ENCODE peak calls at places on chromosome 12, in ten cellular contexts. O is CD4-positive, alpha-beta T cell; D is activated CD4-positive, alpha-beta T cell treated with anti-CD3 and anti-CD28 coated beads, Interleukin-2, amount 50 U/mL, for 4 hours; R is astrocyte of the cerebellum; X is HEK293T; N is activated T-cell treated with anti-CD3 and anti-CD28 coated beads, Interleukin-2, amount 50 U/mL, for 72 hours; L is substantia nigra; F is activated CD4-positive, CD25-positive, alpha-beta regulatory T cell treated with anti-CD3 and anti-CD28 coated beads, Interleukin-2, amount 50 U/mL, for 72 hours; Y is NCI-H1092; B is stimulated activated CD4-positive, alpha-beta T cell treated with anti-CD3 and anti-CD28 coated beads, Interleukin-12 subunit alpha, Interleukin-12 subunit beta, amount 100 ng/mL, for 4 hours. Z is an unnamed sample.

GRCh38 chr12:46456356-46457334 is 84.1 kb upstream of the SLC38A2 start:
- DNase-seq in R (no peak), D (no peak), Y (no peak), F (no peak), N (no peak), B (no peak), X (no peak), L (no peak), O (no peak), Z (no peak)

GRCh38 chr12:122830517-122831214 is 4.6 kb upstream of the HIP1R start:
- DNase-seq in F (no peak), Y (no peak), B (no peak), D (no peak), R (no peak), N (no peak), L (no peak), X (no peak), O (no peak), Z (no peak)

GRCh38 chr12:131137009-131137835 is 183.5 kb downstream of the ADGRD1 start:
- DNase-seq in F (no peak), Y (no peak), D (no peak), X (no peak), N (no peak), O (no peak), L (no peak), B (no peak), R (no peak), Z (no peak)

GRCh38 chr12:15721716-15722115 is 67.5 kb downstream of the EPS8 start:
- DNase-seq in O (no peak), X (no peak), L (no peak), N (no peak), R (no peak), B (no peak), D (no peak), Y (no peak), F (no peak), Z (no peak)

GRCh38 chr12:96070670-96071279 is 35.4 kb upstream of the LTA4H start:
- DNase-seq in L (no peak), O (no peak), F (no peak), D (no peak), X (no peak), Y (no peak), R (no peak), N (no peak), B (no peak), Z (no peak)

GRCh38 chr12:62250671-62251608 is 9.3 kb upstream of the USP15 start:
- DNase-seq in Y (no peak), F (no peak), B (no peak), L (no peak), R (no peak), O (no peak), D (no peak), X (no peak), N (peak; percentile 21), Z (no peak)

GRCh38 chr12:19643635-19644034 is 204.3 kb downstream of the AEBP2 start:
- DNase-seq in F (no peak), L (no peak), O (no peak), N (no peak), Y (peak; percentile 10), D (no peak), R (peak; percentile 53), B (no peak), X (peak; percentile 23), Z (no peak)

GRCh38 chr12:7628401-7628961 is 37.2 kb downstream of the APOBEC1 start:
- DNase-seq in R (no peak), F (no peak), X (no peak), N (no peak), O (no peak), B (no peak), Y (no peak), D (no peak), L (no peak), Z (no peak)

GRCh38 chr12:85713368-85713767 is 122.8 kb downstream of the RASSF9 start:
- DNase-seq in Y (no peak), F (no peak), B (no peak), X (no peak), L (no peak), D (no peak), N (no peak), O (no peak), R (no peak), Z (no peak)

GRCh38 chr12:132429932-132430643 is 59.9 kb upstream of the FBRSL1 start:
- DNase-seq in O (peak; percentile 72), X (no peak), F (peak; percentile 58), B (peak; percentile 41), Y (peak; percentile 84), N (peak; percentile 55), D (peak; percentile 48), L (no peak), R (no peak), Z (no peak)

GRCh38 chr12:115619061-115619460 is 658.4 kb downstream of the MED13L start:
- DNase-seq in F (no peak), O (no peak), N (no peak), L (no peak), D (no peak), B (no peak), R (no peak), X (no peak), Y (no peak), Z (no peak)

GRCh38 chr12:25424186-25424854 is 128.8 kb downstream of the LMNTD1 start:
- DNase-seq in X (no peak), R (no peak), F (no peak), O (no peak), D (no peak), Y (no peak), L (no peak), B (no peak), N (no peak), Z (no peak)

GRCh38 chr12:16369156-16369555 is 21.7 kb downstream of the MGST1 start:
- DNase-seq in D (no peak), N (no peak), Y (no peak), R (no peak), L (no peak), X (no peak), F (no peak), O (no peak), B (no peak), Z (no peak)

GRCh38 chr12:124599074-124599999 is 31.9 kb upstream of the NCOR2 start:
- DNase-seq in X (no peak), Y (no peak), N (peak; percentile 67), O (no peak), R (peak; percentile 79), B (no peak), F (no peak), L (no peak), D (no peak), Z (no peak)

GRCh38 chr12:64877363-64878004 is 53.0 kb downstream of the TBC1D30 start:
- DNase-seq in Y (no peak), F (no peak), R (no peak), L (no peak), X (no peak), B (no peak), N (no peak), O (no peak), D (no peak), Z (no peak)

GRCh38 chr12:89235189-89235993 is 116.9 kb downstream of the DUSP6 start:
- DNase-seq in L (no peak), N (no peak), D (no peak), X (no peak), F (no peak), B (no peak), O (no peak), R (no peak), Y (no peak), Z (no peak)

GRCh38 chr12:112848972-112849371 is 57.4 kb downstream of the RPH3A start:
- DNase-seq in F (no peak), B (no peak), N (no peak), Y (peak; percentile 56), X (no peak), O (no peak), L (no peak), R (no peak), D (no peak), Z (no peak)

GRCh38 chr12:48683534-48683933 is 1.5 kb upstream of the KANSL2 start:
- DNase-seq in B (no peak), D (no peak), X (no peak), Y (no peak), F (no peak), O (no peak), N (no peak), L (no peak), R (no peak), Z (no peak)

GRCh38 chr12:57838594-57839302 is 7.8 kb downstream of the CTDSP2 start:
- DNase-seq in Y (no peak), X (no peak), F (no peak), L (no peak), R (no peak), N (peak; percentile 53), D (no peak), B (no peak), O (no peak), Z (no peak)

GRCh38 chr12:106193404-106194215 is 54.2 kb downstream of the CKAP4 start:
- DNase-seq in X (no peak), L (no peak), N (no peak), F (no peak), R (no peak), D (no peak), Y (no peak), B (no peak), O (no peak), Z (no peak)

GRCh38 chr12:127108360-127109215 is 1158.4 kb upstream of the TMEM132C start:
- DNase-seq in D (peak; percentile 8), B (peak; percentile 27), X (peak; percentile 38), O (peak; percentile 15), F (no peak), R (peak; percentile 46), L (peak; percentile 24), Y (peak; percentile 7), N (peak; percentile 55), Z (no peak)

GRCh38 chr12:101957251-101957650 is 79.9 kb downstream of the DRAM1 start:
- DNase-seq in O (no peak), F (no peak), B (no peak), X (no peak), L (no peak), D (no peak), R (no peak), Y (no peak), N (no peak), Z (no peak)

Z was measured in HuH-7.5.